ENCODE peak calls at places on chromosomes 1 and 21, in six cellular contexts. G, N, X, M, V and Y are unnamed samples.

GRCh38 chr1:46041974-46042373 is 90.5 kb downstream of the PIK3R3 start:
- DNase-seq in V (no peak), X (peak; percentile 21), G (no peak), M (peak; percentile 51), N (no peak), Y (no peak)

GRCh38 chr1:46646331-46646730 is 21.8 kb downstream of the ATPAF1 start:
- DNase-seq in N (no peak), V (no peak), X (no peak), G (no peak), M (peak; percentile 62), Y (no peak)

GRCh38 chr1:12601690-12602632 is 16.0 kb downstream of the DHRS3 start:
- DNase-seq in V (no peak), M (peak; percentile 93), N (no peak), G (no peak), X (peak; percentile 91), Y (no peak)

GRCh38 chr1:172144445-172145060 is 275.9 kb upstream of the C1orf105 start:
- DNase-seq in G (peak; percentile 61), X (peak; percentile 98), N (no peak), V (no peak), M (peak; percentile 83), Y (peak; percentile 98)

GRCh38 chr21:34639250-34639649 is 24.3 kb upstream of the RCAN1 start:
- DNase-seq in V (no peak), X (no peak), N (no peak), G (no peak), M (no peak), Y (no peak)

GRCh38 chr1:173267453-173267945 is 60.4 kb upstream of the TNFSF4 start:
- DNase-seq in G (no peak), X (peak; percentile 71), V (no peak), M (peak; percentile 98), N (peak; percentile 29), Y (peak; percentile 73)

GRCh38 chr1:27000817-27001460 is 7.4 kb downstream of the TRNP1 start:
- DNase-seq in V (no peak), G (no peak), M (peak; percentile 81), N (no peak), X (peak; percentile 84), Y (peak; percentile 80)

GRCh38 chr1:47449702-47450552 is 12.1 kb downstream of the FOXD2 start:
- DNase-seq in V (no peak), X (no peak), N (no peak), M (no peak), G (peak; percentile 40), Y (no peak)

GRCh38 chr1:64107041-64107440 is 96.4 kb upstream of the UBE2U start:
- DNase-seq in V (no peak), N (no peak), G (no peak), X (no peak), M (peak; percentile 47), Y (no peak)

GRCh38 chr1:39795651-39796050 is 7.0 kb upstream of the BMP8B start:
- DNase-seq in G (no peak), M (no peak), N (no peak), X (no peak), V (no peak), Y (no peak)

GRCh38 chr1:11600901-11601300 is 53.3 kb downstream of the FBXO2 start:
- DNase-seq in N (no peak), X (no peak), V (no peak), M (no peak), G (no peak), Y (no peak)

GRCh38 chr21:15706686-15707085 is 23.1 kb upstream of the USP25 start:
- DNase-seq in N (peak; percentile 75), M (peak; percentile 98), V (no peak), X (peak; percentile 94), G (peak; percentile 23), Y (peak; percentile 97)

GRCh38 chr1:155241069-155241679 is 14.1 kb downstream of the ENTREP3 start:
- DNase-seq in V (peak; percentile 71), X (peak; percentile 85), M (peak; percentile 74), G (peak; percentile 84), N (no peak), Y (peak; percentile 86)

GRCh38 chr1:153962088-153963029 is 978 bp downstream of the SLC39A1 start:
- DNase-seq in M (peak; percentile 70), N (no peak), X (peak; percentile 77), V (no peak), G (peak; percentile 47), Y (peak; percentile 75)

GRCh38 chr1:91080650-91081049 is 58.8 kb upstream of the ZNF644 start:
- DNase-seq in X (no peak), M (no peak), N (no peak), G (no peak), V (no peak), Y (peak; percentile 8)
- H3K4me3 ChIP-seq in X (no peak overlapping the region), M (no peak overlapping the region), N (no peak overlapping the region), G (no peak overlapping the region), V (no peak overlapping the region), Y (no peak overlapping the region)

GRCh38 chr1:921011-921837 is 2.5 kb upstream of the SAMD11 start:
- DNase-seq in V (peak; percentile 31), X (peak; percentile 60), G (peak; percentile 72), M (peak; percentile 79), N (no peak), Y (peak; percentile 70)

GRCh38 chr1:923131-923990 is at the start of gene SAMD11:
- DNase-seq in V (peak; percentile 59), M (peak; percentile 90), G (peak; percentile 85), N (no peak), X (peak; percentile 85), Y (peak; percentile 78)

GRCh38 chr1:925532-926421 is 2.1 kb downstream of the SAMD11 start:
- DNase-seq in V (no peak), N (no peak), M (peak; percentile 73), G (no peak), X (no peak), Y (no peak)

GRCh38 chr1:924619-925323 is 1.0 kb downstream of the SAMD11 start:
- DNase-seq in N (no peak), X (no peak), G (peak; percentile 36), V (no peak), M (peak; percentile 64), Y (no peak)

DNA sequence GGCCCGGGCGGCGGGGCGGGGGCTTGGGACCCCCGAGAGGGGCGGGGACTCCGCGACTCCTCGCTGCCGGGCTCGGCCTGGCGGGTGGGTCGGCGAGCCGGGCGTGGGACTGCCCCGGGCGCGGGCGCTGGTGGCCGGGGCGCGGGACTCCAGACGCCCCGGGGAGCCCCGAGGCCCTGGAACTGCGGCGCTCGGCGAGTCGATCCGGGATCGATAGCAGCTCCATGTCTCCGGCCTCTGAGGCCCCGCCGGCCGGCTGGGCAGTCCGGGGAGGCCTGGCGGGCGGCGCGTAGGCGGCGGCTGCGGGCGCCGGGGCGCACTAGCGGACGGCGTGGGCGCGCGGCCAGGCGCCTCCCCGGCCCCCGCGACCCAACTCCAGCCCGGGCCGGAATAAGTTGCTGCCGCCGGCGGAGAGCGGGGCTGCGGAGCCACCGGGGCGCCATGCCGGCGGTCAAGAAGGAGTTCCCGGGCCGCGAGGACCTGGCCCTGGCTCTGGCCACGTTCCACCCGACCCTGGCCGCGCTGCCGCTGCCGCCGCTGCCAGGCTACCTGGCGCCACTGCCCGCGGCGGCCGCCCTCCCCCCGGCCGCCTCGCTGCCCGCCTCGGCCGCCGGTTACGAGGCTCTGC is 382 bp downstream of the SAMD11 start:
- DNase-seq in V (no peak), G (no peak), M (no peak), N (no peak), X (no peak), Y (no peak)
- H3K4me3 ChIP-seq in V (no peak overlapping the region), G (peak overlapping the region; percentile 52), M (peak overlapping the region; percentile 40), N (peak overlapping the region; percentile 41), X (no peak overlapping the region), Y (peak overlapping the region; percentile 15)

GRCh38 chr1:18549131-18549530 is 68.4 kb downstream of the KLHDC7A start:
- DNase-seq in M (no peak), X (no peak), N (no peak), V (no peak), G (no peak), Y (no peak)
- H3K4me3 ChIP-seq in M (no peak overlapping the region), X (no peak overlapping the region), N (no peak overlapping the region), V (no peak overlapping the region), G (no peak overlapping the region), Y (no peak overlapping the region)

GRCh38 chr1:111506561-111506960 is 3.1 kb upstream of the ADORA3 start:
- DNase-seq in X (no peak), V (no peak), G (no peak), M (no peak), N (no peak), Y (no peak)

GRCh38 chr1:111505641-111506119 is 2.2 kb upstream of the ADORA3 start:
- DNase-seq in N (no peak), G (peak; percentile 40), M (no peak), V (no peak), X (no peak), Y (no peak)

GRCh38 chr1:111507411-111508201 is 4.2 kb upstream of the ADORA3 start:
- DNase-seq in V (peak; percentile 57), M (peak; percentile 50), G (peak; percentile 84), N (no peak), X (peak; percentile 69), Y (peak; percentile 86)

GRCh38 chr1:111504097-111504496 is 664 bp upstream of the ADORA3 start:
- DNase-seq in N (no peak), V (no peak), M (no peak), G (no peak), X (no peak), Y (no peak)

DNA sequence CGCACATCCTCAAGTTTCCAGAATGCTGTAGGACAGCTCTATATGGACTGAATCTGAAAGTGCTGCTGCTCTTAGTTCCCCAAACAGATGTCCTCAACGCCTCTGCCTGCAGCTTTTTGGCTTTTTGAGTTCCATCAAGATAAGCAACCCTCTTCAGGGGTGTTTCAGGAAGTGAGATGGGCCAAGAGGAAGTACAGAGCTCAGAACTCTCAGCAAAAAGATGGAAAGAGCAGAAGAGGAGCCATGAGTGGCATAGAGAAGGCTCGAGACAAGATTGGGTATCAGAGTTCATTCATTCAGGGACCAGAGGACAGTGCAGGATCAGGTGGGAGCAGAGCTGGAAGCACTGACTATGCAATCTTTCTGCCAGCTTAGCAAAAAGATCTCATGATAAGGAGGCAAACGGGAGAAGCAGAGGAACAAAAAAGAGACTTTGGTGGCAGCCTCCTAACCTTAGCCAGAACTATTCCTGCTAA is at the start of the genes ADORA3 and TMIGD3:
- DNase-seq in N (no peak), M (no peak), V (no peak), G (peak; percentile 41), X (no peak), Y (no peak)
- H3K4me3 ChIP-seq in N (no peak within 1 kb of the TSS), M (no peak within 1 kb of the TSS), V (no peak within 1 kb of the TSS), G (peak within 1 kb of the TSS; percentile 2), X (no peak within 1 kb of the TSS), Y (no peak within 1 kb of the TSS)

DNA sequence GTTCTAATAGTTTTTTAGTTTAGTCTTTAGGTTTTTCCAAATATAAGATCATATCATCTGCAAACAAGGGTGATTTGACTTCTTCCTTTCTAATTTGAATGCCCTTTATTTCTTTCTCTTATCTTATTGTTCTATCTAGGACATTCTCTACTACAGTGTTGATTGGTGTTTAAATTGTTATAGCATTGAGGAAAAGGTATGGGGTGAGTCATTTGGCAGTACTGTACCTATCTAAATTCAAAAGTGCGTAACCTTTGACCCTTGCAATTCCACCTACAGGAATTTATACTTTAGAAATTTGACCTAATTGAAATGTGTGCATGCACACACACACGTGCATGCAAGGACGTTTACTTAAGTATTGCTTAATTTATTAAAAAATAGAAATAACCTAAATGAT is 78.3 kb downstream of the MAB21L3 start:
- DNase-seq in M (no peak), V (no peak), G (no peak), X (no peak), N (no peak), Y (no peak)
- H3K4me3 ChIP-seq in M (no peak overlapping the region), V (no peak overlapping the region), G (no peak overlapping the region), X (no peak overlapping the region), N (no peak overlapping the region), Y (no peak overlapping the region)